ENCODE peak calls at places on chromosomes 3 and 15, in five cellular contexts. I is body of pancreas, C is uterus, F is HepG2, Q is gastrocnemius medialis. U is an unnamed sample.
A peak's percentile ranks its signal among the peaks of the same experiment; 100 is the strongest.

GRCh38 chr15:87706001-87706400 is 550.5 kb downstream of the NTRK3 start:
- DNase-seq in C (no peak), I (no peak), Q (no peak), F (no peak), U (no peak)

GRCh38 chr3:189803254-189803653 is 172.1 kb downstream of the TP63 start:
- DNase-seq in C (no peak), I (no peak), F (no peak), Q (no peak), U (no peak)

GRCh38 chr3:24185738-24186384 is 240.8 kb downstream of the NR1D2 start:
- DNase-seq in Q (peak; percentile 9), C (peak; percentile 32), F (peak; percentile 26), I (peak; percentile 60), U (no peak)

GRCh38 chr15:88650556-88650955 is 11.7 kb downstream of the ISG20 start:
- DNase-seq in C (peak; percentile 3), F (no peak), Q (no peak), I (no peak), U (no peak)

GRCh38 chr3:168047190-168047795 is 48.4 kb downstream of the GOLIM4 start:
- DNase-seq in C (no peak), F (peak; percentile 76), Q (no peak), I (no peak), U (no peak)

GRCh38 chr3:39980021-39980420 is 170.6 kb downstream of the MYRIP start:
- DNase-seq in F (no peak), Q (no peak), I (no peak), C (no peak), U (no peak)

GRCh38 chr3:178203152-178203551 is 333.1 kb upstream of the KCNMB2 start:
- DNase-seq in Q (no peak), I (no peak), F (no peak), C (no peak), U (no peak)

GRCh38 chr15:90866161-90866715 is 2.1 kb upstream of the FURIN start:
- DNase-seq in I (peak; percentile 24), Q (no peak), C (no peak), F (no peak), U (no peak)

GRCh38 chr3:8518138-8518537 is 16.5 kb downstream of the LMCD1 start:
- DNase-seq in F (no peak), Q (no peak), I (no peak), C (no peak), U (no peak)

GRCh38 chr3:56467801-56468183 is 475 bp downstream of the ERC2 start:
- DNase-seq in C (no peak), F (no peak), Q (no peak), I (no peak), U (no peak)

GRCh38 chr3:177622520-177622919 is 425.2 kb upstream of the TBL1XR1 start:
- DNase-seq in Q (no peak), I (no peak), C (no peak), F (no peak), U (no peak)

GRCh38 chr3:64880926-64881325 is 193.1 kb upstream of the ADAMTS9 start:
- DNase-seq in F (no peak), C (no peak), Q (no peak), I (no peak), U (no peak)

GRCh38 chr3:1228289-1228688 is 135.5 kb downstream of the CNTN6 start:
- DNase-seq in I (no peak), C (no peak), F (no peak), Q (no peak), U (no peak)

GRCh38 chr3:127263586-127264231 is 24.1 kb downstream of the PRR20G start:
- DNase-seq in Q (no peak), C (no peak), I (no peak), F (no peak), U (peak; percentile 54)

GRCh38 chr3:196378442-196378841 is 40.3 kb upstream of the TM4SF19 start:
- DNase-seq in F (no peak), I (no peak), C (no peak), Q (no peak), U (no peak)

GRCh38 chr15:74245342-74245931 is 9.3 kb downstream of the CCDC33 start:
- DNase-seq in Q (no peak), C (no peak), I (no peak), F (no peak), U (no peak)

GRCh38 chr3:152438706-152439105 is 170.0 kb downstream of the MBNL1 start:
- DNase-seq in I (no peak), C (no peak), Q (no peak), F (no peak), U (no peak)

GRCh38 chr15:68227806-68228142 is 1.8 kb downstream of the CLN6 start:
- DNase-seq in F (no peak), C (no peak), Q (no peak), I (no peak), U (peak; percentile 13)

GRCh38 chr3:154025007-154025406 is 96.2 kb upstream of the ARHGEF26 start:
- DNase-seq in F (no peak), I (no peak), C (no peak), Q (no peak), U (no peak)

GRCh38 chr3:197219627-197220026 is 78.8 kb downstream of the DLG1 start:
- DNase-seq in I (no peak), F (no peak), C (no peak), Q (no peak), U (no peak)

GRCh38 chr3:148333091-148333490 is 364.6 kb upstream of the AGTR1 start:
- DNase-seq in Q (no peak), F (no peak), I (peak; percentile 24), C (no peak), U (no peak)

GRCh38 chr3:72185549-72186484 is 400.9 kb upstream of the PROK2 start:
- DNase-seq in Q (no peak), C (no peak), I (no peak), F (peak; percentile 7), U (no peak)

GRCh38 chr3:134600685-134601502 is 49.9 kb downstream of the KY start:
- DNase-seq in F (peak; percentile 23), C (no peak), Q (no peak), I (peak; percentile 48), U (no peak)

GRCh38 chr15:73926191-73927002 is at the start of gene LOXL1:
- DNase-seq in I (peak; percentile 79), F (peak; percentile 23), Q (peak; percentile 29), C (peak; percentile 72), U (peak; percentile 92)

GRCh38 chr3:181860243-181860642 is 148.5 kb downstream of the SOX2 start:
- DNase-seq in Q (no peak), F (no peak), I (no peak), C (no peak), U (no peak)

DNA sequence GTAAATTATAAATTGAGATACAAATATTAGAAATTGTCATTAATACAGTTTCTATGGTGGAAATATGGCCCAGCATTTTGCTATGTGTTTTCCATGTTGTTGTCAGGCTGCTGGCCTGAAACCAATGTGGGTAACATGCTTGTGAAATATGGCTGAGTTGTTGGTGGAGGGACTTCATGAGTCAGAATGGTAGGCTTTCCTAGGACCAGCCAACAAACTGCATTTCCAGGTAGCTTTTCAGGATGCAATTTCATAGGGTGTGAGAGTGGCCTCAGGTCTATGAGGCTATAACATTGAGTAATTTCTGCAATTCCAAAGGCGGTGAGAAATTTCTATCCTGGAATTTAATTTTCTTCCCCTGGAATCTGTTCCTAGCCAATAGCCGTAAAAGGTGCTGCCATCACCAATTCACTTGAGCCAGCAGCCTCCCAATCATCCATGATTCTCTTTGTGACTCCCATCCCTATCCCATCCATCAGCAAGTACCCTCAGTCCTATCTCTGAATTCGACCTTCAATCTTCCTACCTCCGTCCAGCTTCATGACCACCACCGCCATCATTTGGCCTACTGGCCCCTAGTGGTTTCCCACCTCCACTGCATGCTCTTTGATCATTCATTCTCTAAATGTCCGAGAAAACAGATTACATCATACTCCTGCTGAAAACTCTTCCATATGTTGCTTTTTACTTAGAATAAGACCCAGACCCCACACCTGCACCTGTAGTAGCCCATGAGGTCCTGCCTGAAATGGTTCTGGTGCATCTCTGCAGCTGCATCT is 276.6 kb upstream of the CFAP20DC start:
- DNase-seq in F (peak; percentile 2), C (no peak), I (no peak), Q (no peak), U (no peak)
- TF ChIP-seq CTCF in F (peak; percentile 48), C (no peak), I (no peak), Q (no peak), U (no peak)

DNA sequence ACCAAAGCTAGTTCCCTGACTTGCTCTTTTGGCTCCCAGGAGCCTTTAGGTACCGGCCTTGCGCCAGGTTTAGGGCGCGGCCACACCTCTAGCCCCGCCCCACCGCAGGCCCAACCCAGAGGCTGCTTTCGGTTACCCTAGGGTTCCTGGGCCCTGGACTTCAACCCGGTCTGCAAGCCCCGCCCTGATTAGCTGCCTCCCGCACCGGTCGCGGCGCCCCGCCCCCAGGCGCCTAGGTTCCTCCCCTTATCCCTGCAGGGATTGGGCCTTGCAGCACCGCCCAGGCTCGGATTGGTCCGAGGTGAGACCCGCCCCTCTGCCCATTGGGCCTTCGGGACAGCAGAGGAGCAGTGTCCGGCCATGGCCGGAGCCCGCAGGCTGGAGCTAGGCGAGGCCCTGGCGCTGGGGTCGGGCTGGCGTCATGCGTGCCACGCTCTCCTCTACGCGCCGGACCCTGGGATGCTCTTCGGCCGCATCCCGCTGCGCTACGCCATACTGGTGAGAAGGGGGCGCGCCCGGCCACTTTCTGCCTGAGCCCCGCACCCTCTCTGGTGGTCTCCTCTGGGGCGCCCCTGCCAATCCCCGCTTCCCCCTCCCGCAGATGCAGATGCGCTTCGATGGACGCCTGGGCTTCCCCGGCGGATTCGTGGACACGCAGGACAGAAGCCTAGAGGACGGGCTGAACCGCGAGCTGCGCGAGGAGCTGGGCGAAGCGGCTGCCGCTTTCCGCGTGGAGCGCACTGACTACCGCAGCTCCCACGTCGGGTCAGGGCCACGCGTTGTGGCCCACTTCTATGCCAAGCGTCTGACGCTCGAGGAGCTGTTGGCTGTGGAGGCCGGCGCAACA is at the start of gene NUDT16:
- DNase-seq in Q (peak; percentile 100), C (peak; percentile 100), F (peak; percentile 97), I (peak; percentile 100), U (peak; percentile 100)
- TF ChIP-seq POLR2A in Q (peak; percentile 82), C (peak; percentile 88), F (peak; percentile 95), I (peak; percentile 98), U (peak; percentile 58)

GRCh38 chr3:28978092-28978491 is 302.8 kb upstream of the RBMS3 start:
- DNase-seq in C (no peak), Q (no peak), F (no peak), I (no peak), U (no peak)
- TF ChIP-seq CTCF in C (no peak), Q (no peak), F (no peak), I (no peak), U (no peak)

GRCh38 chr3:16174976-16175901 is 759 bp downstream of the GALNT15 start:
- DNase-seq in Q (no peak), F (no peak), C (no peak), I (no peak), U (no peak)

GRCh38 chr3:16171825-16172224 is 2.7 kb upstream of the GALNT15 start:
- DNase-seq in Q (no peak), F (no peak), C (no peak), I (no peak), U (no peak)

GRCh38 chr3:16176391-16177030 is 2.0 kb downstream of the GALNT15 start:
- DNase-seq in I (no peak), F (no peak), Q (no peak), C (no peak), U (peak; percentile 79)

GRCh38 chr3:16173696-16174355 is 654 bp upstream of the GALNT15 start:
- DNase-seq in I (no peak), F (no peak), C (no peak), Q (no peak), U (no peak)

DNA sequence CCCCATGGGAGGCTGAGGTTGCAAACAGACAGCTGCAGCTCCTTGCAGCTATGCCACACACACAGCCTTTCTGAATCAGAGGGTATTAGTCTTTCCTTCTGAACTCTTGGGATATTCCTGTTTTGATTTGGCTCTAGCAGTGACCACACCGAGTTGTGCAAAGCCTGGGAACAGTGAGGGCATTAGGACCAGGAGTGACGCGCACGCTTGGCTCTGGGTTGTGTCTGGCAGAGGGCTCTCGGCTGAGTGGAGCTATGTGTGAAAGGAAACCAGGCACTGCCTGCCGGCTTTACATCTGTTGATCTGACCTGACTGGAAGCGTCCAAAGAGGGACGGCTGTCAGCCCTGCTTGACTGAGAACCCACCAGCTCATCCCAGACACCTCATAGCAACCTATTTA is at the start of gene GALNT15:
- DNase-seq in C (peak; percentile 86), Q (peak; percentile 96), F (no peak), I (peak; percentile 72), U (peak; percentile 98)
- TF ChIP-seq POLR2A in C (peak; percentile 49), Q (peak; percentile 59), F (no peak), I (peak; percentile 8), U (no peak)